ENCODE peak calls at places on chromosomes 16 and 17, in six cellular contexts. K, D, B, X, T and M are unnamed samples.

GRCh38 chr16:49593423-49594040 is 219.9 kb downstream of the C16orf78 start:
- DNase-seq in K (no peak), D (peak), B (no peak), X (no peak), T (no peak), M (no peak)

GRCh38 chr16:46848768-46849764 is 18.1 kb upstream of the C16orf87 start:
- DNase-seq in K (no peak), D (no peak), B (no peak), X (no peak), T (no peak), M (peak)

GRCh38 chr16:53625221-53625620 is 78.4 kb downstream of the RPGRIP1L start:
- DNase-seq in K (no peak), D (no peak), B (no peak), X (no peak), T (no peak), M (no peak)

GRCh38 chr17:6254036-6254435 is 180.9 kb downstream of the AIPL1 start:
- DNase-seq in K (no peak), D (no peak), B (no peak), X (no peak), T (no peak), M (no peak)

GRCh38 chr17:28335959-28336871 is 654 bp downstream of the TNFAIP1 start:
- DNase-seq in K (peak), D (peak), B (no peak), X (peak), T (peak), M (peak)

GRCh38 chr17:54956802-54957201 is 11.7 kb downstream of the COX11 start:
- DNase-seq in K (no peak), D (no peak), B (no peak), X (no peak), T (no peak), M (no peak)

GRCh38 chr17:37698132-37698615 is 46.7 kb downstream of the HNF1B start:
- DNase-seq in K (peak), D (no peak), B (no peak), X (peak), T (no peak), M (no peak)

GRCh38 chr16:84568066-84568465 is 49.8 kb downstream of the COTL1 start:
- DNase-seq in K (no peak), D (no peak), B (no peak), X (no peak), T (peak), M (no peak)

GRCh38 chr16:87550510-87550961 is 51.8 kb upstream of the JPH3 start:
- DNase-seq in K (no peak), D (peak), B (no peak), X (no peak), T (peak), M (peak)

GRCh38 chr17:57541472-57542394 is 203.4 kb downstream of the CCDC182 start:
- DNase-seq in K (peak), D (no peak), B (no peak), X (peak), T (peak), M (no peak)

GRCh38 chr17:50144845-50145531 is 5.5 kb downstream of the PPP1R9B start:
- DNase-seq in K (no peak), D (no peak), B (no peak), X (no peak), T (peak), M (no peak)

GRCh38 chr17:54967621-54968258 is 714 bp downstream of the COX11 start:
- DNase-seq in K (peak), D (no peak), B (no peak), X (peak), T (peak), M (no peak)

GRCh38 chr16:80161799-80162380 is 378.9 kb upstream of the DYNLRB2 start:
- DNase-seq in K (no peak), D (no peak), B (no peak), X (no peak), T (no peak), M (no peak)

GRCh38 chr17:34386343-34386924 is 23.4 kb upstream of the CCL1 start:
- DNase-seq in K (no peak), D (peak), B (no peak), X (no peak), T (no peak), M (no peak)
- H3K14ac ChIP-seq in K (no peak), D (no peak), B (no peak), X (no peak), T (no peak), M (no peak)

DNA sequence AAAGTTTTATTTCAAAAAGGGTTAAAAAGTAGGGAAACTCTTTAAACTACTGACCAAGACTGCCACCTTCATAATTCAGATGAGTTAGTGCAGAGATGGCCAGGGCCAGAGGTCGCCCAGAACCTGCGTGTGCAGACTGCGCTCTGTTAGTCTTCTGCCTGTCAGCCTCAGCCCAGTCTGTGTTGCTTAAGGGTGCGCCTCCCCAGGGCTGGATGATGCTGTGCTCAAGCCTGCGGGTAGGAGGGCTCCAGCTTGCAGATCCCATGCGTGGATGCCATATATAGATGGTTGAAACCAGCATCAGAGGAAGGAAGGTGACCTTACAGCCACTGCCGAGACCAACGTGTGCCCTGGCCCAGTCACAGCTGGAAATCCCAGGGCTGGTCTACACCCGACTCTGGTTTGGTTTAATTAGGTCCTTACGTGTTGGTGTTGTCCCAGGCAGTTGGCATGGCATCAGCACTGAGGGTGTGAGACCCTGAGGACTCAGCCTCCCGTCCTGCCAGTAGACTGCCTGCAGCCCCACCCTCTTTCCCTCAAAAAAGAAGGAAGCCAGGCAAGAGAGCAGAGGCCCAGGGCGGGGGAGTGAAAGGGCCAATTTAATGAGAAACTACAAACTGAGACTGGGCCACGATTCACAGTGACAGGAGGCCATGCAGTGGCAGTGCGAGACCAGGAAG is 27.7 kb downstream of the CDIP1 start:
- DNase-seq in K (no peak), D (no peak), B (no peak), X (no peak), T (no peak), M (no peak)
- H3K14ac ChIP-seq in K (no peak), D (no peak), B (no peak), X (no peak), T (no peak), M (no peak)

GRCh38 chr16:66908116-66908515 is 10.6 kb downstream of the CDH16 start:
- DNase-seq in K (no peak), D (no peak), B (no peak), X (no peak), T (no peak), M (no peak)
- H3K14ac ChIP-seq in K (no peak), D (no peak), B (no peak), X (no peak), T (no peak), M (no peak)

DNA sequence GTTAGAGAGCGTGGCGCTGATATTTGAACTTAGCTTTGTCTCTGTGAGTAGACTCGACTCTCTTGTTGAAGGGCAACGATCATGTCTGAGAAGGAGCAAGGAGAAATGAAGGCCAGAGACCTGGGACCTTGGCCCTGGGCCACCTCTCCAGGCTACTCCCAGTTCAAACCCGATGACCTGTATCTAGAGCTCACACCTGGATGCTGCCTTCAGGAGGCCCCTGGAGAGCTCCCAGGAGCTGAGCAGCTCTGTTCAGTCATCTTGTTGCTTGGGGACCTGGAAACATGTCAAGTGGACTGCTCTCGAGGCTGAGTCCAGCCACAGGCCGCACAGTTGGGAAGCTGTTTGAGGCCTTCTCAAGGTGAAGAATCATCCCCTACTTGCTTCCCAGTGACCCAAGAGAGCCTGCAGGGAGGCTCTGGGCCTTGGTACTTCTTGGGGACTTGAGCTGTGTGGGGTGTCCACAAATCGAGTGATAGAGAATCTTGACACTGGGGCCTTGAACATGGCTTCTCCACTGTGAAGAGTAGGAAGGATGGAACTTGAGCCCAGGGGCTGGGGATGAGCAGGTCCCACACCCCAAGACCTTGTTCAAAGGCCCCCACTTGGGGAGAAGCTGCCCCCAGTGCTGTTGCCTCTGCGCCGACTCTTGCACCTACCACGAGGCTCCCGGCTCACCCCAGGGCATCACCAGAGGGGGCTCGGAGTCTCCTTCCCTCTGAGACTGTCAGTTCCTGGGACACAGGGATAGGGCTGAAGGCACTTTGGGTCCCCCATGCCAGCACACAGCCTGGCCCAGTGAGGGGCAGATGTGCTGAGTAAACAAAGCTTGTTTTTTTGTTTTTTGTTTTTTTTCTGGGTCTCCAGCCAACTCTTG is 112.1 kb downstream of the IRX5 start:
- DNase-seq in K (no peak), D (peak), B (no peak), X (no peak), T (no peak), M (no peak)
- H3K14ac ChIP-seq in K (no peak), D (no peak), B (no peak), X (no peak), T (no peak), M (no peak)

DNA sequence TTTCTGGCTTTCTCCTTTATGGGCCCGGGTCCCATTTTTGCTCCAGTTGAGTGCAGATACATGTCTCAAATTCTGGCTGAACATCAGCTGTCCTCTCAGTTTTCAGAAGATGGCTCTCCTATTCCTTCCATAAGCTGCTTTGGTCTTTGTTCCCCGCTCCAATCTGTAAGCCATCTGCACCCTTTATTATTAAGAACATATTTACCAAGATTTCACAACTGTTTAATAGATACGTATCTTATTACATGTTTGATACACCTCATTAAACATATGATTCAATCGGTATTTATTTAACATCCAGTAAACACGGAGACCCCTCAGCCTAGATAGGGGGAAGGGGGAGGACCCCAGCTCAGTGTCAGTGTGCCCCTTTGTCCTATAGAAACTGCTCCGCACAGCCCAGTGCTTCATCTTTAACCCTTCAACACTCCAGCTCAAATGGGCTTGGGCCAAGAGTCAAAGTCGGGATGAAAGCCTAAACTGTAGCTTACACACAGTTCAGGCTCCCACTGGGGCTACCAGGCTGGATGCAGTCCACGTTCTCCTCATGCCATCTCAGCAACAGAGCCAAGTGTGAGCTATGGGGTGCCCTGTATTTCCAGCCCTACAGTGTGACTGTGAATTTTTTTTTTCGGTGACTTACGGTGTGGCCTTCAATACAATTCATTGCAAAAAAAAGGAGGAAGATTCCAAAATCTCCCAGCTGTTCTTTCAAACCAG is 166.0 kb upstream of the ZFHX3 start:
- DNase-seq in K (peak), D (no peak), B (no peak), X (no peak), T (no peak), M (no peak)
- H3K14ac ChIP-seq in K (peak), D (no peak), B (no peak), X (no peak), T (peak), M (no peak)

GRCh38 chr17:7700510-7700909 is 4.5 kb upstream of the EFNB3 start:
- DNase-seq in K (no peak), D (no peak), B (no peak), X (no peak), T (no peak), M (no peak)
- H3K14ac ChIP-seq in K (no peak), D (no peak), B (no peak), X (no peak), T (no peak), M (no peak)

DNA sequence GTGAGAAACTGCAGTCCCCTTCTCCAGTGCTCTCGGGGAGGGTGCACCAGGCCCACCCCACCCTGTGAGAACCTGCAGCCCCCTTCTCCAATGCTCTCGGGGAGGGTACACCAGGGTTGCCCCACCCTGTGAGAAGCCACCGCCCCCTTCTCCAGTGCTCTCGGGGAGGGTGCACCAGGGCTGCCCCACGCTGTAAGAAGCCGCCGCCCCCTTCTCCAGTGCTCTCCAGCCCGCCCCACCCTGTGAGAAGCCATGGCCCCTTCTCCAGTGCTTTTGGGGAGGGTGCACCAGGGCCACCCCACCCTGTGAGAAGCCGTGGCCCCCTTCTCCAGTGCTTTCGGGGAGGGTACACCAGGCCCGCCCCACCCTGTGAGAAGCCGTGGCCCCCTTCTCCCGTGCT is 12.1 kb downstream of the SPATA33 start:
- DNase-seq in K (no peak), D (no peak), B (no peak), X (no peak), T (no peak), M (no peak)
- H3K14ac ChIP-seq in K (no peak), D (no peak), B (no peak), X (no peak), T (no peak), M (no peak)

GRCh38 chr17:59493867-59494266 is 71.5 kb upstream of the DHX40 start:
- DNase-seq in K (no peak), D (no peak), B (no peak), X (no peak), T (peak), M (peak)
- H3K14ac ChIP-seq in K (no peak), D (no peak), B (no peak), X (no peak), T (no peak), M (no peak)

DNA sequence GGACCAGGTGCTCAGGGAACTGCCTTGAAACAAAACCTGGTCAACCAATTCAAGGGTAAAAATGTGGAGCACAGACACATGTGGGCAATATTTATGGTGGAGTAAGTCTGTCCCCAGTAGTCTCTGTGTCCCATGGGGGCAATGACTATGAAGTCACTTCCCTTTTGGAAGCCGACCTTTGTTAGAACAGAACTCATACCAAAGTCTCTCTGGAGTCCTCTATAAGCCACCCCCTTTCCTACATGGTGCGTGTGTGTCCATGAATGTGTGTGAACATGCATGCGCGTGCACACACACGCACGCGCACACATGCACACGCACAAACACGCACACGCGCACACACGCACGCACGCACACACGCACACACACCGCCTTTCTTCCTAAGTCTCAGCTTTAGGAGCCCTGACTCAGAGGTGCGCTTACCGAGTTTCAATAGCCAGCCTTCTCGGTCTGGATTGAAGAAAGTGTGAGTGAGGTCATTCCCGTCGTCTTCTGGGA is 84.2 kb downstream of the CYTH1 start:
- DNase-seq in K (no peak), D (no peak), B (no peak), X (no peak), T (no peak), M (no peak)
- H3K14ac ChIP-seq in K (no peak), D (no peak), B (no peak), X (no peak), T (no peak), M (no peak)